ENCODE peak calls at places on chromosomes 2 and 18, in six cellular contexts. S, Y, C, K, A and P are unnamed samples.

GRCh38 chr2:37877457-37878315 is 47.4 kb upstream of the RMDN2 start:
- DNase-seq in Y (no peak), K (no peak), A (no peak), C (no peak), S (no peak), P (no peak)

GRCh38 chr2:102678442-102678841 is 59.1 kb downstream of the SLC9A2 start:
- DNase-seq in A (no peak), C (no peak), Y (no peak), S (no peak), K (no peak), P (no peak)

GRCh38 chr2:33583194-33583938 is 15.7 kb downstream of the FAM98A start:
- DNase-seq in K (no peak), C (peak), Y (no peak), S (no peak), A (no peak), P (no peak)

GRCh38 chr2:105749583-105750399 is 5.1 kb downstream of the NCK2 start:
- DNase-seq in C (peak), S (no peak), K (no peak), Y (no peak), A (no peak), P (peak)

GRCh38 chr2:18788590-18788989 is 199.2 kb upstream of the NT5C1B start:
- DNase-seq in S (no peak), A (peak), K (no peak), Y (no peak), C (peak), P (no peak)

GRCh38 chr2:20501974-20502373 is 55.1 kb downstream of the RHOB start:
- DNase-seq in K (no peak), C (no peak), Y (no peak), A (no peak), S (peak), P (no peak)

GRCh38 chr2:51344886-51345285 is 313.0 kb upstream of the NRXN1 start:
- DNase-seq in A (no peak), C (no peak), Y (no peak), S (no peak), K (no peak), P (no peak)

GRCh38 chr2:151634726-151635467 is 99.4 kb downstream of the NEB start:
- DNase-seq in K (no peak), C (no peak), Y (no peak), A (no peak), S (no peak), P (no peak)

GRCh38 chr2:201219328-201220096 is 36.6 kb downstream of the CASP10 start:
- DNase-seq in S (no peak), A (no peak), K (no peak), Y (no peak), C (no peak), P (no peak)

GRCh38 chr2:236568068-236568921 is 1.3 kb upstream of the ACKR3 start:
- DNase-seq in A (no peak), K (no peak), S (no peak), Y (peak), C (peak), P (peak)

GRCh38 chr2:236568922-236569592 is 568 bp upstream of the ACKR3 start:
- DNase-seq in A (no peak), Y (no peak), K (no peak), S (no peak), C (no peak), P (no peak)

GRCh38 chr2:236570081-236570979 is 705 bp downstream of the ACKR3 start:
- DNase-seq in Y (no peak), S (no peak), A (no peak), C (no peak), K (no peak), P (no peak)

GRCh38 chr2:236571161-236571560 is 1.5 kb downstream of the ACKR3 start:
- DNase-seq in Y (no peak), K (no peak), A (no peak), C (no peak), S (no peak), P (no peak)

DNA sequence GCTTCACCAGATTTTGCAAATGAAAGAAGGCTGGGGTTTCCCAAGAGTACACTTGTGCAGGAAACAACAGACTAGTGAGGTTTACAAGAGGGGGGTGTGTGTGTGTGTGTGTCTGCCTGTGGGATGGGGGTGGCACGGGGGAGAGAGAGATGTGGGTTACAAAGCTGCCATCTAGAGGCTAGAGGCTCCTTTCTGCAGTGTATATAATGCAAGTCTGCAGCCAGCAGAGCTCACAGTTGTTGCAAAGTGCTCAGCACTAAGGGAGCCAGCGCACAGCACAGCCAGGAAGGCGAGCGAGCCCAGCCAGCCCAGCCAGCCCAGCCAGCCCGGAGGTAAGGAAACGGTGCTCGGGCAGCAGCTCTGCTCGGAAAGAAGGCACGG is at the start of gene ACKR3:
- DNase-seq in K (peak), S (peak), C (peak), Y (peak), A (peak), P (peak)
- TF ChIP-seq CTCF in K (no peak), S (peak), C (no peak), Y (peak), A (peak), P (peak)

DNA sequence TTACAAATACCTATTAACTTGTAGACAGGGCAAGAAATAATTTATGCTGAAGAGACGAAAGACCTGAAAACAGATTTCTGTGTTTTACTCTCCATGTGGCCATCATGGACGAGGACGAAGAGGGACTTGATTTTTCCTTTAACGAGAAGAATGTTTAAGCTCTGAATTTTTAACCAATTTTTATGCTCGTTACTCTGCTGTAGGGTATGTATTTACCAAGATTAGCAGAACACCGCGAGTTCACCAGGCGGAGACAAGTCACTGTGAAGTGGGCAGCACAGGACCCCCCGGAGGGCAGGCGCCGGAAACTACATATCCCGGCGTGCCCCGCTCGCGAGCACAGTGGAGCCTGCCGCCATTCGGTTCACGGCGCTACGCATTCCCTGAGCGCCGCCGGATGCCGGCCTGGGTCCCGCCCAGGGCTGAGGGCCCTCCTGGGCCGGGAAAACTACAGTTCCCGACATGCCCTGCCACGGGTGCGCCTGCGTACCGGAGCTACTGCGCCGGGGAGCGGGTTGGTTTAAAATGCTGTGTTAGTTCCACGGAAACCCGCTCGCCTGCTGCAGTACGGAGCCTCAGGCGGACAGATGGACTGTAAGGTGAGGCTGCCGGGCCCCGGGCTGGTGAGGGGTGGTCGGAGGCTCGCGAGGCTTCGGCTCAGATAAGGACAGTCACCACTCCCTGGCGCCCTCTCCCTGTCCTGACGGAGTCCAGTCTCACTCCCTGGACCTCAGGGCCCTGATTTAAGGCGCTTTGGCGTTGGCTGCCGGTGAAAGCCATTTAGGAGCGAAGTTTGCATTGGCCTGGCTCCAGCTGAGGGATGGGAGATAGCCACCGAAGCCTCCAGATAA is at the start of gene CCDC150:
- DNase-seq in S (peak), Y (peak), K (peak), C (peak), A (peak), P (peak)
- TF ChIP-seq CTCF in S (peak), Y (no peak), K (no peak), C (peak), A (peak), P (no peak)

GRCh38 chr2:138093455-138093854 is 129.2 kb downstream of the HNMT start:
- DNase-seq in A (no peak), Y (no peak), C (no peak), K (no peak), S (no peak), P (no peak)

GRCh38 chr2:138087761-138088602 is 123.7 kb downstream of the HNMT start:
- DNase-seq in C (no peak), A (no peak), K (no peak), Y (no peak), S (no peak), P (no peak)

GRCh38 chr2:138086556-138086955 is 122.3 kb downstream of the HNMT start:
- DNase-seq in A (no peak), Y (no peak), C (no peak), S (peak), K (no peak), P (no peak)

GRCh38 chr2:138094031-138094430 is 129.8 kb downstream of the HNMT start:
- DNase-seq in S (no peak), K (no peak), Y (no peak), C (no peak), A (no peak), P (no peak)

DNA sequence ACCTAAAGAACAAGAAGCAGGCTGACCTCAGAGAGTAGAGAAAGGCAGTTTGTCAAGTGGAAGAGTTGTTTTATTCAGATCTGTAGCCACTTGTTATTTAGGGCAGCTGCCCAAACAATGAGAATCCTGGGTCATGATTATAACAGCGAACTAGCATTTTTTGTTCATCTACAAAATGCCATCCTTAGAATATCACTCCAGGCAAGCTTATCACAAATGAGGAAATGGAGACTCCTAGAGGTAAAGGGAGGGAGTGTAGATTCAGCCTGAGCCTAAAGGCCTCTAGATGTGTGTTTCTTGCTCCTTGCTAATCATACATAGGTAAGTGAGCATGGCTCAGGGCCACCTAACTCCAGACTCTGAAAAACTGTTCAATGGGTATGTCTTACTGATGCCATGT is 126.1 kb downstream of the HNMT start:
- DNase-seq in Y (no peak), S (peak), A (no peak), K (no peak), C (peak), P (no peak)
- TF ChIP-seq CTCF in Y (peak), S (peak), A (peak), K (no peak), C (peak), P (peak)

GRCh38 chr2:143263045-143263625 is 133.9 kb downstream of the ARHGAP15 start:
- DNase-seq in C (no peak), S (no peak), K (no peak), A (no peak), Y (no peak), P (peak)
- TF ChIP-seq CTCF in C (no peak), S (no peak), K (no peak), A (no peak), Y (no peak), P (no peak)

DNA sequence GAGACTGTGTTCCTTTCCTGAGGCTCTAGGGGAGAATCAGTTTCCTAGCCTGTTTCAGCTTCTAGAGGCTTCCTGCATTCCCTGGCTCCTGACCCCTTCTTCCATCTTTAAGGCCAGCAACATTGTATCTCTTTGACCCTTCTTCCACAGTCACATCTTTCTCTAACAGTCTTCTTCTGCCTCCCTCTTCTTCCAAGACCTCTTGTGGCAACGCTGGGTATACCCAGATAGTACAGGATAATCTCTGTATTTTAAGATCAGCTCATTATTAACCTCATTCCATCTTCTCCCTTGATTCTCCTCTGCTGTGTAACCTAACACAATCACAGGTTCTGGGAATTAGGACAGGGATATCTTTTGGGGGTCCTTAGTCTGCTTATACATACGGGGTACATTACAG is 8.9 kb upstream of the MYL12A start:
- DNase-seq in C (no peak), A (no peak), K (no peak), S (no peak), Y (no peak), P (no peak)
- TF ChIP-seq CTCF in C (no peak), A (peak), K (no peak), S (peak), Y (no peak), P (no peak)

GRCh38 chr18:37314534-37314933 is 251.1 kb downstream of the CELF4 start:
- DNase-seq in Y (no peak), S (no peak), A (no peak), C (no peak), K (no peak), P (no peak)
- TF ChIP-seq CTCF in Y (no peak), S (no peak), A (no peak), C (no peak), K (no peak), P (no peak)

GRCh38 chr18:13813271-13813849 is 10.6 kb upstream of the MC5R start:
- DNase-seq in Y (no peak), S (no peak), K (no peak), C (peak), A (peak), P (no peak)
- TF ChIP-seq CTCF in Y (peak), S (peak), K (peak), C (peak), A (peak), P (peak)

DNA sequence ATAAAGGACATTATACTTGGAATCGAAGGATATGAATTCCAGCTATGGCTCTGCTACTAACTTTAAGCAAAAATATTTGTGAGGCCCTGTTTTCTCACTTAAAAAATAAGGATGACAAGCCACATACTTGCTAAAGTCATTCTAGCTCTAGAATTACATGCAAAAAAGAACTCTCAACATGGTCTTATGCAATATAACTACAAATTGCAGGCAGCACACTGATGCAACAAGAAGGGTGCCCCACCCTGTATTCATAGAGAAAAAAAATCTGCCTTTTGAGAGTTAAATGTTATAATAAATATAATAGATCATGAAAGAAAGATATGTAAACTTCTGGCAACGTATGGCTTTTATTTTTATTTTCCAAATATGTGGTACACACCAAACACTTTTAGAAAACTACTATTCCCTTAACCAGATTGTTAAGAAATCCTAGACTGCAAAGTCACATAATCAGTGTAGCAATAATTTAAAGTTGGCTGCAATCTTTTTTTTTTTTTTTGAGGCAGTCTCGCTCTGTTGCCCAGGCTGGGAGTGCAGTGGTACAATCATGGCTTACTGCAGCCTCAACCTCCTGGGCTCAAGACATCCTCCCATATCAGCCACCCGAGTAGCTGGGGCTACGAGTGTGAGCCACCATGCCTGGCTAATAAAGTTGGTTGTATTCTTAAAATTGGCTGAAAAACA is 40.2 kb upstream of the WDSUB1 start:
- DNase-seq in C (no peak), S (peak), Y (no peak), A (no peak), K (no peak), P (peak)
- TF ChIP-seq CTCF in C (no peak), S (no peak), Y (no peak), A (no peak), K (no peak), P (no peak)

GRCh38 chr2:209579236-209579749 is 155.4 kb downstream of the MAP2 start:
- DNase-seq in K (no peak), A (no peak), C (peak), S (no peak), Y (no peak), P (no peak)

GRCh38 chr2:209578394-209579006 is 154.7 kb downstream of the MAP2 start:
- DNase-seq in C (no peak), K (no peak), S (no peak), Y (no peak), A (no peak), P (no peak)

GRCh38 chr2:209574515-209574914 is 150.7 kb downstream of the MAP2 start:
- DNase-seq in K (no peak), Y (no peak), A (no peak), C (no peak), S (no peak), P (no peak)

DNA sequence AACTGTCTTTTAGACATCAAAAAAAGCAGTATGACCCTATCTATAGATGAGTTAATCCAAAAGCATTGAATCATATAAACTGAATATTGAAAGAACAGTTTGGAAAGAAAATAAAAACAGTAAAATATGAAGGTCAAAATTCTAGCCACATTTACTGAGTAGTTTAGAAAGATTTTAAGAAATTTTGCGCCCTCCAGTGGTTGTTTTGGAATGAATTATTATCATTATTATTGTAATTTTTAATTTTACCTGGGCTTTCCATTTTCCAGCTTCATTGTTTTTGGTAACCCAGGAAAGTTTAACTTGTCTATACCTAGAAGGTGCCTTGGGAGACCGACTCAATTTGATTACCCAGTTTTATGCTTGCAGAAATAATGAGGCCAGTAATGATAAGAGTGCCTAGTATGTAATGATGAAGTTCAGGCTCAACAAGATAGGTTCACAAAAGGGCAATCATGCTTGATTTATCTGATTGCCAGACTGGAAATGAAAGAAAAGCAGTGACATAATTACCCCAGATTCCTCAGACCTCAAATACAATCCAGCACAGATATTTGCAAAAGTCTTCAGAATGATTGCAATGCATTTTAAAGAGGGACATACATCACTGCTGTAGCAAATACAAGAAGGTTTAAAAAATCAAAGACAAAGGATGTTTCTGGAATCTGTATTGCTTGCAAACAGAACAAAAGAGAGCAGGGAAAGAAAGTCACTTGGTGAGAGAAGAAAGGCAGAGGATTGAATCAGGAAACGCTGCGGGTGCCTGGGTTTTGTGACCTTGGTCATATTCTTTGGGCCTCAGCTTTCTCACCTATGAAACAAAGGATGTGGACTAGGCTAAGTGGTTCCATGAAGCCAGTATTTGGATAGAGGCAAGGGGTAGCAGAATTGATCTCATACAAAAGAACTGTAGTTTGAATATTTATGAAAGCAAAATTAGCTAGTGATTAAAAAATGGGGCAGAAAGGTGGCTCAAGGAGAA is 153.8 kb downstream of the MAP2 start:
- DNase-seq in A (no peak), K (no peak), C (no peak), S (no peak), Y (no peak), P (no peak)
- TF ChIP-seq CTCF in A (peak), K (peak), C (peak), S (no peak), Y (peak), P (peak)

GRCh38 chr2:167689444-167689843 is 558.0 kb downstream of the STK39 start:
- DNase-seq in C (no peak), A (no peak), S (no peak), Y (no peak), K (no peak), P (no peak)
- TF ChIP-seq CTCF in C (no peak), A (no peak), S (no peak), Y (no peak), K (no peak), P (no peak)